ENCODE peak calls at places on chromosomes 3 and 15, in nine cellular contexts. Q, H, Y, U, C, X, W, M and D are unnamed samples.

GRCh38 chr3:99562138-99562537 is 76.3 kb upstream of the COL8A1 start:
- DNase-seq in Q (no peak), H (no peak), Y (no peak), U (no peak), C (no peak), X (no peak), W (peak; percentile 4), M (no peak), D (peak; percentile 60)

GRCh38 chr3:65288781-65289180 is 601.0 kb upstream of the ADAMTS9 start:
- DNase-seq in Q (no peak), H (no peak), Y (no peak), U (no peak), C (no peak), X (no peak), W (no peak), M (no peak), D (no peak)

GRCh38 chr15:85580914-85581313 is 200.5 kb downstream of the AKAP13 start:
- DNase-seq in Q (no peak), H (no peak), Y (peak; percentile 64), U (no peak), C (no peak), X (peak; percentile 29), W (no peak), M (no peak), D (no peak)

GRCh38 chr3:36923981-36924747 is 20.7 kb downstream of the TRANK1 start:
- DNase-seq in Q (no peak), H (no peak), Y (no peak), U (no peak), C (no peak), X (no peak), W (no peak), M (no peak), D (no peak)

GRCh38 chr15:60916674-60917468 is 312.2 kb downstream of the RORA start:
- DNase-seq in Q (peak; percentile 48), H (peak; percentile 67), Y (peak; percentile 80), U (peak; percentile 55), C (peak; percentile 73), X (peak; percentile 56), W (peak; percentile 63), M (peak; percentile 76), D (peak; percentile 97)

GRCh38 chr3:183692436-183692835 is 5.2 kb upstream of the YEATS2 start:
- DNase-seq in Q (no peak), H (no peak), Y (no peak), U (no peak), C (no peak), X (no peak), W (no peak), M (no peak), D (no peak)

GRCh38 chr15:66653398-66653797 is 48.6 kb upstream of the SMAD6 start:
- DNase-seq in Q (no peak), H (no peak), Y (no peak), U (no peak), C (no peak), X (no peak), W (no peak), M (no peak), D (no peak)

GRCh38 chr3:179731544-179731943 is 78.7 kb downstream of the USP13 start:
- DNase-seq in Q (no peak), H (no peak), Y (no peak), U (no peak), C (no peak), X (no peak), W (no peak), M (no peak), D (no peak)

GRCh38 chr3:156024904-156025303 is 95.5 kb upstream of the KCNAB1 start:
- DNase-seq in Q (no peak), H (no peak), Y (peak; percentile 9), U (no peak), C (no peak), X (no peak), W (no peak), M (no peak), D (peak; percentile 41)

GRCh38 chr3:184733181-184733580 is 21.3 kb upstream of the MAGEF1 start:
- DNase-seq in Q (no peak), H (no peak), Y (no peak), U (no peak), C (no peak), X (no peak), W (no peak), M (no peak), D (no peak)

GRCh38 chr3:129626744-129627349 is 20.4 kb upstream of the PLXND1 start:
- DNase-seq in Q (peak; percentile 78), H (peak; percentile 90), Y (peak; percentile 89), U (no peak), C (peak; percentile 48), X (peak; percentile 91), W (peak; percentile 96), M (no peak), D (peak; percentile 95)

GRCh38 chr15:68408526-68408925 is 23.4 kb downstream of the ITGA11 start:
- DNase-seq in Q (no peak), H (no peak), Y (no peak), U (no peak), C (no peak), X (no peak), W (no peak), M (no peak), D (no peak)

GRCh38 chr3:190319660-190320059 is 2.6 kb downstream of the CLDN1 start:
- DNase-seq in Q (no peak), H (no peak), Y (no peak), U (no peak), C (no peak), X (no peak), W (no peak), M (no peak), D (no peak)

GRCh38 chr15:64324513-64324912 is 31.5 kb downstream of the CSNK1G1 start:
- DNase-seq in Q (no peak), H (no peak), Y (no peak), U (no peak), C (no peak), X (no peak), W (no peak), M (no peak), D (no peak)

GRCh38 chr3:112925560-112925959 is 49.3 kb downstream of the CD200R1 start:
- DNase-seq in Q (no peak), H (no peak), Y (no peak), U (no peak), C (no peak), X (no peak), W (no peak), M (no peak), D (no peak)

GRCh38 chr15:69244798-69245197 is 53.9 kb upstream of the PAQR5 start:
- DNase-seq in Q (no peak), H (no peak), Y (no peak), U (no peak), C (no peak), X (no peak), W (no peak), M (no peak), D (no peak)

GRCh38 chr3:154559623-154560022 is 129.6 kb upstream of the GPR149 start:
- DNase-seq in Q (no peak), H (no peak), Y (no peak), U (no peak), C (no peak), X (no peak), W (no peak), M (no peak), D (peak; percentile 13)

GRCh38 chr3:127457746-127458145 is 132.8 kb downstream of the TPRA1 start:
- DNase-seq in Q (no peak), H (no peak), Y (no peak), U (no peak), C (no peak), X (no peak), W (no peak), M (no peak), D (no peak)

GRCh38 chr3:127459205-127459604 is 131.3 kb downstream of the TPRA1 start:
- DNase-seq in Q (no peak), H (no peak), Y (no peak), U (no peak), C (no peak), X (no peak), W (no peak), M (no peak), D (no peak)

GRCh38 chr3:127457094-127457475 is 133.4 kb downstream of the TPRA1 start:
- DNase-seq in Q (no peak), H (no peak), Y (no peak), U (no peak), C (no peak), X (no peak), W (no peak), M (no peak), D (peak; percentile 78)

GRCh38 chr3:127459891-127460290 is 130.6 kb downstream of the TPRA1 start:
- DNase-seq in Q (no peak), H (no peak), Y (no peak), U (no peak), C (no peak), X (no peak), W (no peak), M (no peak), D (no peak)

GRCh38 chr3:127458698-127459097 is 131.8 kb downstream of the TPRA1 start:
- DNase-seq in Q (no peak), H (no peak), Y (no peak), U (no peak), C (no peak), X (no peak), W (peak; percentile 57), M (no peak), D (peak; percentile 91)
- TF ChIP-seq REST in Q (peak; percentile 73), H (peak; percentile 80), Y (peak; percentile 86), U (peak; percentile 95), C (peak; percentile 93), X (peak; percentile 96), W (peak; percentile 92), M (peak; percentile 90), D (peak; percentile 95)

DNA sequence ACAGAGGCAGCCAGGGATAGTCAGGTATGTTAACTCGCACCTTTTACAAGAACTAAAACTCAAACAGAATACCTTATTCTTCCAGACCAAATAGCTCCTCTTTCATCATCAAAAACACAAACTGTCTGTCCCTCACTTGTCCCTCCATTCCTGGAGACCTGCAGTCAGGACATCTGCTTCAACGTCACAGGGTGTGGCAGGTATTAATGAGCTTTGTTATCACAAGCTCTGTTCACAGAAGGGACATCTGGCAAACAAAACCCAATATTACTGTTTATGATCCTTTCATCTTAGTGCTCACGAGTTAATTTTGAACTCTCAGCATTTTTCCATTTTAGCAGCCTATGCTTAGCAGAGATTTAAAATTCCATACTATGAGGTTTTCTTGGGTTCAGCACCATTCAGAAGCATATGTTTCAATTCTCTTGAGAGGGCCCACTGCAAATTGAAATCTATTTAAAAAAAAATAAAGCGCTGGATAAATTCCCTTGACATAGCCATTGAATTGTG is 32.9 kb downstream of the AP3S2 start:
- DNase-seq in Q (no peak), H (no peak), Y (no peak), U (no peak), C (peak; percentile 27), X (no peak), W (no peak), M (no peak), D (no peak)
- TF ChIP-seq REST in Q (no peak), H (no peak), Y (no peak), U (no peak), C (no peak), X (no peak), W (no peak), M (no peak), D (no peak)

GRCh38 chr3:111076732-111077131 is 5.1 kb downstream of the NECTIN3 start:
- DNase-seq in Q (no peak), H (no peak), Y (no peak), U (no peak), C (no peak), X (no peak), W (no peak), M (no peak), D (no peak)
- TF ChIP-seq REST in Q (no peak), H (no peak), Y (no peak), U (no peak), C (no peak), X (no peak), W (no peak), M (no peak), D (no peak)

GRCh38 chr15:74778599-74778970 is 3.3 kb upstream of the CSK start:
- DNase-seq in Q (no peak), H (no peak), Y (no peak), U (no peak), C (no peak), X (no peak), W (peak; percentile 50), M (no peak), D (no peak)
- TF ChIP-seq REST in Q (no peak), H (no peak), Y (no peak), U (no peak), C (no peak), X (no peak), W (no peak), M (no peak), D (no peak)